ENCODE peak calls at places on chromosome 17, in six cellular contexts. One of them, this sample, is unnamed.

GRCh38 chr17:67931227-67931626 is 65.0 kb downstream of the C17orf58 start:
- DNase-seq in NCI-H1048: no peak
- DNase-seq in ureter: no peak
- DNase-seq in cardiac fibroblast: peak; percentile 11
- DNase-seq in mesenteric fat pad: no peak
- DNase-seq in Right ventricle myocardium superior: no peak
- DNase-seq in this sample: no peak

GRCh38 chr17:16406742-16407674 is 8.4 kb upstream of the TRPV2 start:
- DNase-seq in NCI-H1048: no peak
- DNase-seq in ureter: no peak
- DNase-seq in cardiac fibroblast: peak; percentile 22
- DNase-seq in mesenteric fat pad: no peak
- DNase-seq in Right ventricle myocardium superior: peak; percentile 65
- DNase-seq in this sample: no peak

GRCh38 chr17:80446645-80447405 is 29.6 kb downstream of the NPTX1 start:
- DNase-seq in NCI-H1048: no peak
- DNase-seq in ureter: no peak
- DNase-seq in cardiac fibroblast: peak; percentile 24
- DNase-seq in mesenteric fat pad: no peak
- DNase-seq in Right ventricle myocardium superior: no peak
- DNase-seq in this sample: no peak

GRCh38 chr17:79542718-79543117 is 68.1 kb downstream of the RBFOX3 start:
- DNase-seq in NCI-H1048: no peak
- DNase-seq in ureter: no peak
- DNase-seq in cardiac fibroblast: no peak
- DNase-seq in mesenteric fat pad: no peak
- DNase-seq in Right ventricle myocardium superior: no peak
- DNase-seq in this sample: no peak

GRCh38 chr17:12667299-12667958 is 1.7 kb downstream of the MYOCD start:
- DNase-seq in NCI-H1048: no peak
- DNase-seq in ureter: peak; percentile 56
- DNase-seq in cardiac fibroblast: peak; percentile 76
- DNase-seq in mesenteric fat pad: no peak
- DNase-seq in Right ventricle myocardium superior: no peak
- DNase-seq in this sample: no peak

GRCh38 chr17:61409301-61410099 is 9.9 kb downstream of the TBX2 start:
- DNase-seq in NCI-H1048: peak; percentile 41
- DNase-seq in ureter: peak; percentile 71
- DNase-seq in cardiac fibroblast: peak; percentile 69
- DNase-seq in mesenteric fat pad: peak; percentile 91
- DNase-seq in Right ventricle myocardium superior: peak; percentile 74
- DNase-seq in this sample: peak; percentile 10

GRCh38 chr17:47941998-47942490 is 673 bp downstream of the PNPO start:
- DNase-seq in NCI-H1048: no peak
- DNase-seq in ureter: no peak
- DNase-seq in cardiac fibroblast: no peak
- DNase-seq in mesenteric fat pad: no peak
- DNase-seq in Right ventricle myocardium superior: no peak
- DNase-seq in this sample: no peak

GRCh38 chr17:46009681-46010596 is 10.9 kb downstream of the STH start:
- DNase-seq in NCI-H1048: no peak
- DNase-seq in ureter: no peak
- DNase-seq in cardiac fibroblast: peak; percentile 91
- DNase-seq in mesenteric fat pad: no peak
- DNase-seq in Right ventricle myocardium superior: no peak
- DNase-seq in this sample: no peak

GRCh38 chr17:76452102-76452645 is 778 bp downstream of the UBE2O start:
- DNase-seq in NCI-H1048: no peak
- DNase-seq in ureter: no peak
- DNase-seq in cardiac fibroblast: no peak
- DNase-seq in mesenteric fat pad: no peak
- DNase-seq in Right ventricle myocardium superior: no peak
- DNase-seq in this sample: no peak

GRCh38 chr17:74150428-74151025 is 53.0 kb upstream of the RPL38 start:
- DNase-seq in NCI-H1048: no peak
- DNase-seq in ureter: peak; percentile 55
- DNase-seq in cardiac fibroblast: no peak
- DNase-seq in mesenteric fat pad: peak; percentile 73
- DNase-seq in Right ventricle myocardium superior: no peak
- DNase-seq in this sample: no peak

GRCh38 chr17:12388206-12388605 is 277.5 kb upstream of the MYOCD start:
- DNase-seq in NCI-H1048: no peak
- DNase-seq in ureter: no peak
- DNase-seq in cardiac fibroblast: peak; percentile 57
- DNase-seq in mesenteric fat pad: no peak
- DNase-seq in Right ventricle myocardium superior: no peak
- DNase-seq in this sample: no peak

GRCh38 chr17:2084129-2084765 is 29.3 kb downstream of the HIC1 start:
- DNase-seq in NCI-H1048: no peak
- DNase-seq in ureter: peak; percentile 68
- DNase-seq in cardiac fibroblast: peak; percentile 76
- DNase-seq in mesenteric fat pad: no peak
- DNase-seq in Right ventricle myocardium superior: peak; percentile 77
- DNase-seq in this sample: no peak

GRCh38 chr17:60169921-60170817 is 20.4 kb downstream of the CA4 start:
- DNase-seq in NCI-H1048: no peak
- DNase-seq in ureter: no peak
- DNase-seq in cardiac fibroblast: peak; percentile 81
- DNase-seq in mesenteric fat pad: no peak
- DNase-seq in Right ventricle myocardium superior: peak; percentile 79
- DNase-seq in this sample: no peak

GRCh38 chr17:41750866-41751265 is 16.4 kb upstream of the HAP1 start:
- DNase-seq in NCI-H1048: no peak
- DNase-seq in ureter: no peak
- DNase-seq in cardiac fibroblast: no peak
- DNase-seq in mesenteric fat pad: no peak
- DNase-seq in Right ventricle myocardium superior: no peak
- DNase-seq in this sample: no peak

GRCh38 chr17:78933959-78934568 is 8.9 kb upstream of the TIMP2 start:
- DNase-seq in NCI-H1048: no peak
- DNase-seq in ureter: peak; percentile 94
- DNase-seq in cardiac fibroblast: peak; percentile 99
- DNase-seq in mesenteric fat pad: peak; percentile 96
- DNase-seq in Right ventricle myocardium superior: peak; percentile 97
- DNase-seq in this sample: no peak

GRCh38 chr17:79188048-79188447 is 113.4 kb downstream of the ENGASE start:
- DNase-seq in NCI-H1048: no peak
- DNase-seq in ureter: no peak
- DNase-seq in cardiac fibroblast: peak; percentile 10
- DNase-seq in mesenteric fat pad: no peak
- DNase-seq in Right ventricle myocardium superior: no peak
- DNase-seq in this sample: no peak

GRCh38 chr17:75032896-75033294 is 13.9 kb downstream of the ATP5PD start:
- DNase-seq in NCI-H1048: no peak
- DNase-seq in ureter: no peak
- DNase-seq in cardiac fibroblast: peak; percentile 40
- DNase-seq in mesenteric fat pad: peak; percentile 74
- DNase-seq in Right ventricle myocardium superior: no peak
- DNase-seq in this sample: no peak

GRCh38 chr17:64477849-64478248 is 19.0 kb downstream of the POLG2 start:
- DNase-seq in NCI-H1048: no peak
- DNase-seq in ureter: no peak
- DNase-seq in cardiac fibroblast: no peak
- DNase-seq in mesenteric fat pad: no peak
- DNase-seq in Right ventricle myocardium superior: no peak
- DNase-seq in this sample: no peak

GRCh38 chr17:69269174-69269998 is 40.8 kb upstream of the ABCA10 start:
- DNase-seq in NCI-H1048: no peak
- DNase-seq in ureter: no peak
- DNase-seq in cardiac fibroblast: peak; percentile 85
- DNase-seq in mesenteric fat pad: no peak
- DNase-seq in Right ventricle myocardium superior: no peak
- DNase-seq in this sample: no peak

GRCh38 chr17:78307887-78308633 is 51.8 kb downstream of the SOCS3 start:
- DNase-seq in NCI-H1048: no peak
- DNase-seq in ureter: no peak
- DNase-seq in cardiac fibroblast: no peak
- DNase-seq in mesenteric fat pad: no peak
- DNase-seq in Right ventricle myocardium superior: no peak
- DNase-seq in this sample: no peak

GRCh38 chr17:1110844-1111598 is 68.8 kb downstream of the ABR start:
- DNase-seq in NCI-H1048: no peak
- DNase-seq in ureter: no peak
- DNase-seq in cardiac fibroblast: peak; percentile 90
- DNase-seq in mesenteric fat pad: peak; percentile 91
- DNase-seq in Right ventricle myocardium superior: peak; percentile 79
- DNase-seq in this sample: no peak

GRCh38 chr17:59783221-59784016 is 76.0 kb downstream of the VMP1 start:
- DNase-seq in NCI-H1048: no peak
- DNase-seq in ureter: no peak
- DNase-seq in cardiac fibroblast: peak; percentile 82
- DNase-seq in mesenteric fat pad: no peak
- DNase-seq in Right ventricle myocardium superior: no peak
- DNase-seq in this sample: no peak

GRCh38 chr17:81416612-81417011 is 21.4 kb downstream of the BAHCC1 start:
- DNase-seq in NCI-H1048: no peak
- DNase-seq in ureter: no peak
- DNase-seq in cardiac fibroblast: no peak
- DNase-seq in mesenteric fat pad: no peak
- DNase-seq in Right ventricle myocardium superior: no peak
- DNase-seq in this sample: no peak

GRCh38 chr17:2396192-2396567 is 4.7 kb downstream of the MNT start:
- DNase-seq in NCI-H1048: no peak
- DNase-seq in ureter: no peak
- DNase-seq in cardiac fibroblast: no peak
- DNase-seq in mesenteric fat pad: no peak
- DNase-seq in Right ventricle myocardium superior: no peak
- DNase-seq in this sample: no peak

GRCh38 chr17:7497636-7498035 is 13.5 kb downstream of the POLR2A start:
- DNase-seq in NCI-H1048: no peak
- DNase-seq in ureter: no peak
- DNase-seq in cardiac fibroblast: no peak
- DNase-seq in mesenteric fat pad: no peak
- DNase-seq in Right ventricle myocardium superior: no peak
- DNase-seq in this sample: no peak

GRCh38 chr17:8004899-8005298 is 2.5 kb downstream of the GUCY2D start:
- DNase-seq in NCI-H1048: no peak
- DNase-seq in ureter: no peak
- DNase-seq in cardiac fibroblast: peak; percentile 69
- DNase-seq in mesenteric fat pad: peak; percentile 26
- DNase-seq in Right ventricle myocardium superior: no peak
- DNase-seq in this sample: no peak

GRCh38 chr17:44995602-44996001 is 27.5 kb upstream of the C1QL1 start:
- DNase-seq in NCI-H1048: no peak
- DNase-seq in ureter: no peak
- DNase-seq in cardiac fibroblast: no peak
- DNase-seq in mesenteric fat pad: no peak
- DNase-seq in Right ventricle myocardium superior: peak; percentile 66
- DNase-seq in this sample: no peak

GRCh38 chr17:47950448-47950847 is 7.2 kb downstream of the PRR15L start:
- DNase-seq in NCI-H1048: no peak
- DNase-seq in ureter: no peak
- DNase-seq in cardiac fibroblast: no peak
- DNase-seq in mesenteric fat pad: no peak
- DNase-seq in Right ventricle myocardium superior: no peak
- DNase-seq in this sample: no peak

GRCh38 chr17:70169707-70170597 is 620 bp downstream of the KCNJ2 start:
- DNase-seq in NCI-H1048: no peak
- DNase-seq in ureter: no peak
- DNase-seq in cardiac fibroblast: peak; percentile 68
- DNase-seq in mesenteric fat pad: no peak
- DNase-seq in Right ventricle myocardium superior: no peak
- DNase-seq in this sample: no peak

GRCh38 chr17:66777689-66778225 is 57.2 kb upstream of the CACNG5 start:
- DNase-seq in NCI-H1048: peak; percentile 83
- DNase-seq in ureter: no peak
- DNase-seq in cardiac fibroblast: no peak
- DNase-seq in mesenteric fat pad: no peak
- DNase-seq in Right ventricle myocardium superior: no peak
- DNase-seq in this sample: no peak

GRCh38 chr17:47212458-47212857 is 3.3 kb downstream of the MYL4 start:
- DNase-seq in NCI-H1048: no peak
- DNase-seq in ureter: no peak
- DNase-seq in cardiac fibroblast: no peak
- DNase-seq in mesenteric fat pad: no peak
- DNase-seq in Right ventricle myocardium superior: no peak
- DNase-seq in this sample: no peak

GRCh38 chr17:79633154-79633553 is 22.3 kb upstream of the RBFOX3 start:
- DNase-seq in NCI-H1048: no peak
- DNase-seq in ureter: peak; percentile 39
- DNase-seq in cardiac fibroblast: no peak
- DNase-seq in mesenteric fat pad: peak; percentile 59
- DNase-seq in Right ventricle myocardium superior: no peak
- DNase-seq in this sample: peak; percentile 4

GRCh38 chr17:63984206-63984605 is 11.5 kb upstream of the SCN4A start:
- DNase-seq in NCI-H1048: no peak
- DNase-seq in ureter: no peak
- DNase-seq in cardiac fibroblast: peak; percentile 33
- DNase-seq in mesenteric fat pad: no peak
- DNase-seq in Right ventricle myocardium superior: no peak
- DNase-seq in this sample: no peak

GRCh38 chr17:77783991-77784820 is 174.3 kb upstream of the TNRC6C start:
- DNase-seq in NCI-H1048: no peak
- DNase-seq in ureter: no peak
- DNase-seq in cardiac fibroblast: no peak
- DNase-seq in mesenteric fat pad: no peak
- DNase-seq in Right ventricle myocardium superior: no peak
- DNase-seq in this sample: peak; percentile 41